ENCODE peak calls at places on chromosome 14, in four cellular contexts. One of them, this sample, is unnamed. For H3K79me2, the result is how much of the 10 kb centered on the place peaks cover.

GRCh38 chr14:104151028-104151385 is 12.6 kb downstream of the KIF26A start:
- DNase-seq in K562: no peak
- DNase-seq in H1: no peak
- DNase-seq in GM12878: no peak
- DNase-seq in this sample: no peak

GRCh38 chr14:54435500-54435981 is 5.6 kb downstream of the CNIH1 start:
- DNase-seq in K562: peak
- DNase-seq in H1: no peak
- DNase-seq in GM12878: no peak
- DNase-seq in this sample: no peak

GRCh38 chr14:103378042-103378854 is 7.0 kb upstream of the MARK3 start:
- DNase-seq in K562: peak
- DNase-seq in H1: no peak
- DNase-seq in GM12878: no peak
- DNase-seq in this sample: no peak

GRCh38 chr14:74502236-74503019 is 8.9 kb downstream of the ISCA2 start:
- DNase-seq in K562: peak
- DNase-seq in H1: no peak
- DNase-seq in GM12878: no peak
- DNase-seq in this sample: peak

GRCh38 chr14:26525057-26525456 is 72.8 kb downstream of the NOVA1 start:
- DNase-seq in K562: no peak
- DNase-seq in H1: no peak
- DNase-seq in GM12878: no peak
- DNase-seq in this sample: no peak

GRCh38 chr14:76834296-76834695 is 8.1 kb downstream of the LRRC74A start:
- DNase-seq in K562: no peak
- DNase-seq in H1: no peak
- DNase-seq in GM12878: no peak
- DNase-seq in this sample: no peak

GRCh38 chr14:74038015-74038859 is 19.1 kb downstream of the BBOF1 start:
- DNase-seq in K562: peak
- DNase-seq in H1: no peak
- DNase-seq in GM12878: no peak
- DNase-seq in this sample: peak

GRCh38 chr14:103087343-103087835 is 3.4 kb downstream of the LBHD2 start:
- DNase-seq in K562: no peak
- DNase-seq in H1: no peak
- DNase-seq in GM12878: no peak
- DNase-seq in this sample: peak

GRCh38 chr14:100176811-100177327 is 17.4 kb upstream of the DEGS2 start:
- DNase-seq in K562: no peak
- DNase-seq in H1: no peak
- DNase-seq in GM12878: no peak
- DNase-seq in this sample: no peak

GRCh38 chr14:57268161-57269067 is at the start of the genes AP5M1 and EXOC5:
- DNase-seq in K562: peak
- DNase-seq in H1: peak
- DNase-seq in GM12878: peak
- DNase-seq in this sample: peak

GRCh38 chr14:77593501-77593911 is 22.9 kb downstream of the SPTLC2 start:
- DNase-seq in K562: no peak
- DNase-seq in H1: no peak
- DNase-seq in GM12878: peak
- DNase-seq in this sample: no peak

GRCh38 chr14:77071938-77072388 is 26.1 kb upstream of the CIPC start:
- DNase-seq in K562: no peak
- DNase-seq in H1: no peak
- DNase-seq in GM12878: no peak
- DNase-seq in this sample: no peak

GRCh38 chr14:90191585-90191984 is 64.8 kb upstream of the PSMC1 start:
- DNase-seq in K562: no peak
- DNase-seq in H1: no peak
- DNase-seq in GM12878: no peak
- DNase-seq in this sample: no peak

GRCh38 chr14:69547701-69548348 is 26.8 kb downstream of the CCDC177 start:
- DNase-seq in K562: peak
- DNase-seq in H1: peak
- DNase-seq in GM12878: no peak
- DNase-seq in this sample: peak

DNA sequence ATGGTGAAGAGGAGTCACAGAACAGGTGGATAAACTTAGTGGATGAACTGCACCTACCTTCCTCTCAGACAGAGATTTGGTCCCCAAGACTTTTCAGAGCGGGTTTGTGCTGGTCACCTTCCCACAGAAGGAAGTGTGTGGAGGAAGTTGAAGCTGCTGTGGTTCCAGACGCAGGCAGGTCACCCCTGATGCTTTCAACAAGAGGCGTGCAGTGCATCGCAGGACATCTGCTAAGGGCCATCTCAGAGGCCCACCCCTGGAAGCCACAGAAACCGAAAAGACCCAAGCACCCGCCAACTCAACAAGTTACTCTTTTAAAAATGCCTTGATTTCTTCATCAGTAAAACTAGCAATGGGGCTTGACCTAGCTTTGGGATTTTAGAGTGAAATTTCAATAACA is 1.0 kb upstream of the GPX2 start:
- DNase-seq in K562: no peak
- DNase-seq in H1: no peak
- DNase-seq in GM12878: no peak
- DNase-seq in this sample: no peak
- TF ChIP-seq CREB1 in K562: no peak
- TF ChIP-seq CREB1 in H1: no peak
- TF ChIP-seq CREB1 in GM12878: no peak
- TF ChIP-seq CREB1 in this sample: no peak

GRCh38 chr14:101828038-101828437 is 66.5 kb downstream of the PPP2R5C start:
- DNase-seq in K562: no peak
- DNase-seq in H1: no peak
- DNase-seq in GM12878: no peak
- DNase-seq in this sample: no peak
- H3K27ac ChIP-seq in K562: no peak
- H3K27ac ChIP-seq in H1: no peak
- H3K27ac ChIP-seq in GM12878: no peak
- H3K27ac ChIP-seq in this sample: no peak

DNA sequence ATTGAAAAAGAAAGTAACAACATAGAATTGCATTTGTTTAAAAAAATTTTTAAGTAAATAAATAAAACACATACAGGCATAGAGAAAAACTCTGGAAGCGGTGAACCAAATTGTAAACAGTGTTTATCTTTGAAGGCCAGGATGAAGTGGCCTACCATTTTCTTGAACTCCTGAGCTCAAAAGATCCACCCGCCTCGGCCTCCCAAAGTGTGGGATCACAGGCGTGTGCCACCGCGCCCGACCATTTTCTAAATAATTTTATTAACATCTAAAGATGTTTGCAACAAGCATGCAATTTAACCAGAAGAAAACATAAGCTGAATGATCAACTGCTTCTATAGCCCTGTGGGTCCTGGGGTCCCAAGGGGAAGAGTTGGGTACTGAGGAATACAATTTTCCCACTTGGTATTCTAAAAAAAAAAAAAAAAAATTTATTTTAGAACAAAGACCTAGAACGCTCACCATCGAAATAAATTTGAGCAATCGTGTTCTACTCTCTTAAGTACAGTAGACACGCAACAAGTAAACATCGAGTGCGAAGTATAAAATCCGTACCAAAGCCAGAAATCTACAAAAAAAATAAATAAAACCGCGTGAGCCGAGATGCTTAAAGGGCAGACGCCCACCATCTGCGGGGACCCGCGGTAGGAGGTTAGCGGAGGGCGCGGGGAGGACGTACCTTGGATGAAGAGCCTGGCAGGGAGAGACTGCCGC is 489 bp downstream of the MIS18BP1 start:
- DNase-seq in K562: peak
- DNase-seq in H1: no peak
- DNase-seq in GM12878: no peak
- DNase-seq in this sample: peak
- H3K79me2 ChIP-seq in K562: half or more
- H3K79me2 ChIP-seq in H1: under half
- H3K79me2 ChIP-seq in GM12878: half or more
- H3K79me2 ChIP-seq in this sample: half or more

GRCh38 chr14:91919814-91920213 is 27.7 kb downstream of the FBLN5 start:
- DNase-seq in K562: no peak
- DNase-seq in H1: no peak
- DNase-seq in GM12878: no peak
- DNase-seq in this sample: no peak
- TF ChIP-seq CREB1 in K562: no peak
- TF ChIP-seq CREB1 in H1: no peak
- TF ChIP-seq CREB1 in GM12878: no peak
- TF ChIP-seq CREB1 in this sample: no peak

GRCh38 chr14:92663049-92663448 is 85.4 kb downstream of the LGMN start:
- DNase-seq in K562: no peak
- DNase-seq in H1: no peak
- DNase-seq in GM12878: no peak
- DNase-seq in this sample: no peak

GRCh38 chr14:92659765-92660561 is 88.5 kb downstream of the LGMN start:
- DNase-seq in K562: no peak
- DNase-seq in H1: no peak
- DNase-seq in GM12878: no peak
- DNase-seq in this sample: no peak

GRCh38 chr14:92658160-92658559 is 90.3 kb downstream of the LGMN start:
- DNase-seq in K562: no peak
- DNase-seq in H1: no peak
- DNase-seq in GM12878: no peak
- DNase-seq in this sample: no peak

GRCh38 chr14:92657457-92658142 is 90.8 kb downstream of the LGMN start:
- DNase-seq in K562: no peak
- DNase-seq in H1: no peak
- DNase-seq in GM12878: no peak
- DNase-seq in this sample: no peak

DNA sequence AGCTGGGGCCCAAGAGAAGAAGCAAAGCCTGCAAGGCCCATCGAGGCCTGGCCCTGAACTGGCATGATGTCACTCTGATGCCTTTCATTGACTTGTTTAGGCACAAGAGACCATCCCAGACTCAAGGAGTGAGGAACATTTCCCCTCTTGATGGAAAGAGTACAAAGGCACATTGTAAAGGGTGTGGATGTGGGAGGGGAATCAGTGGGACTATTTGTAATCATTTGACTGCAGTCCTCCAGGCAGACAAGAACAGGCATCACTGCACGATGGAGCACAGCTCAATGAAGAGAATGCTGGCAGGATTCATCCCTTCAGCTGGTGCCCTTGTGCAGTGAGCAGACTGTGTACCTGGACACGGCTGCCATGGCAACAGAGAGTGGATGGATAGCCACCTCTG is 87.9 kb downstream of the LGMN start:
- DNase-seq in K562: no peak
- DNase-seq in H1: no peak
- DNase-seq in GM12878: no peak
- DNase-seq in this sample: no peak
- H3K27ac ChIP-seq in K562: no peak
- H3K27ac ChIP-seq in H1: no peak
- H3K27ac ChIP-seq in GM12878: peak
- H3K27ac ChIP-seq in this sample: no peak

GRCh38 chr14:60980811-60981625 is at the start of the genes SLC38A6 and TRMT5:
- DNase-seq in K562: peak
- DNase-seq in H1: peak
- DNase-seq in GM12878: peak
- DNase-seq in this sample: peak
- H3K79me2 ChIP-seq in K562: half or more
- H3K79me2 ChIP-seq in H1: under half
- H3K79me2 ChIP-seq in GM12878: under half
- H3K79me2 ChIP-seq in this sample: under half

GRCh38 chr14:35789651-35790050 is 19.4 kb downstream of the RALGAPA1 start:
- DNase-seq in K562: no peak
- DNase-seq in H1: no peak
- DNase-seq in GM12878: no peak
- DNase-seq in this sample: no peak
- TF ChIP-seq CREB1 in K562: no peak
- TF ChIP-seq CREB1 in H1: no peak
- TF ChIP-seq CREB1 in GM12878: no peak
- TF ChIP-seq CREB1 in this sample: no peak